ENCODE peak calls at places on chromosomes 13 and 19, in eight cellular contexts. K, X, U, W, G, T, I and H are unnamed samples. For H3K4me1 and H3K27me3, the result is how much of the 10 kb centered on the place peaks cover.

GRCh38 chr13:25046985-25047660 is 48.8 kb upstream of the PABPC3 start:
- DNase-seq in K (no peak), X (no peak), U (no peak), W (peak), G (no peak), T (no peak), I (no peak), H (no peak)

GRCh38 chr13:88063741-88064140 is 392.6 kb downstream of the SLITRK5 start:
- DNase-seq in K (no peak), X (no peak), U (no peak), W (no peak), G (no peak), T (no peak), I (no peak), H (no peak)

GRCh38 chr19:34282611-34283519 is 28.5 kb downstream of the GARRE1 start:
- DNase-seq in K (no peak), X (no peak), U (no peak), W (no peak), G (no peak), T (peak), I (no peak), H (no peak)

GRCh38 chr13:33911521-33911920 is 93.6 kb downstream of the RFC3 start:
- DNase-seq in K (no peak), X (no peak), U (no peak), W (no peak), G (no peak), T (no peak), I (no peak), H (no peak)

GRCh38 chr19:15417699-15418098 is 1.1 kb downstream of the AKAP8L start:
- DNase-seq in K (peak), X (peak), U (peak), W (no peak), G (no peak), T (no peak), I (no peak), H (no peak)

GRCh38 chr13:28659611-28659970 is 661 bp downstream of the POMP start:
- DNase-seq in K (no peak), X (no peak), U (no peak), W (no peak), G (no peak), T (no peak), I (no peak), H (no peak)

GRCh38 chr13:81116461-81117282 is 775.7 kb upstream of the SPRY2 start:
- DNase-seq in K (no peak), X (no peak), U (no peak), W (no peak), G (no peak), T (no peak), I (no peak), H (no peak)

GRCh38 chr13:40169476-40169875 is 497.0 kb downstream of the FOXO1 start:
- DNase-seq in K (no peak), X (no peak), U (no peak), W (no peak), G (no peak), T (no peak), I (no peak), H (no peak)

GRCh38 chr19:16581145-16581970 is 9.1 kb upstream of the SLC35E1 start:
- DNase-seq in K (peak), X (no peak), U (no peak), W (no peak), G (peak), T (no peak), I (no peak), H (no peak)

GRCh38 chr13:83825676-83826075 is 56.6 kb downstream of the SLITRK1 start:
- DNase-seq in K (no peak), X (no peak), U (no peak), W (no peak), G (no peak), T (no peak), I (no peak), H (no peak)

GRCh38 chr19:55165952-55166529 is 372 bp downstream of the DNAAF3 start:
- DNase-seq in K (peak), X (peak), U (peak), W (peak), G (peak), T (peak), I (no peak), H (peak)

GRCh38 chr19:33499248-33499647 is 22.3 kb downstream of the PEPD start:
- DNase-seq in K (no peak), X (no peak), U (peak), W (no peak), G (no peak), T (no peak), I (peak), H (no peak)

GRCh38 chr19:44621367-44621766 is 8.0 kb downstream of the IGSF23 start:
- DNase-seq in K (no peak), X (no peak), U (no peak), W (no peak), G (no peak), T (no peak), I (no peak), H (no peak)

GRCh38 chr13:59823495-59823894 is 340.2 kb downstream of the DIAPH3 start:
- DNase-seq in K (no peak), X (no peak), U (no peak), W (no peak), G (no peak), T (no peak), I (no peak), H (no peak)

GRCh38 chr19:12841094-12841493 is 2.8 kb downstream of the MAST1 start:
- DNase-seq in K (peak), X (no peak), U (no peak), W (peak), G (no peak), T (no peak), I (peak), H (peak)

GRCh38 chr19:32676895-32677359 is 1.3 kb downstream of the RGS9BP start:
- DNase-seq in K (no peak), X (no peak), U (no peak), W (peak), G (peak), T (no peak), I (no peak), H (no peak)

GRCh38 chr13:41827507-41828213 is 133.2 kb downstream of the VWA8 start:
- DNase-seq in K (no peak), X (peak), U (no peak), W (no peak), G (no peak), T (no peak), I (no peak), H (no peak)

GRCh38 chr13:43379738-43380137 is 356.4 kb downstream of the DNAJC15 start:
- DNase-seq in K (no peak), X (no peak), U (no peak), W (no peak), G (no peak), T (no peak), I (no peak), H (no peak)

DNA sequence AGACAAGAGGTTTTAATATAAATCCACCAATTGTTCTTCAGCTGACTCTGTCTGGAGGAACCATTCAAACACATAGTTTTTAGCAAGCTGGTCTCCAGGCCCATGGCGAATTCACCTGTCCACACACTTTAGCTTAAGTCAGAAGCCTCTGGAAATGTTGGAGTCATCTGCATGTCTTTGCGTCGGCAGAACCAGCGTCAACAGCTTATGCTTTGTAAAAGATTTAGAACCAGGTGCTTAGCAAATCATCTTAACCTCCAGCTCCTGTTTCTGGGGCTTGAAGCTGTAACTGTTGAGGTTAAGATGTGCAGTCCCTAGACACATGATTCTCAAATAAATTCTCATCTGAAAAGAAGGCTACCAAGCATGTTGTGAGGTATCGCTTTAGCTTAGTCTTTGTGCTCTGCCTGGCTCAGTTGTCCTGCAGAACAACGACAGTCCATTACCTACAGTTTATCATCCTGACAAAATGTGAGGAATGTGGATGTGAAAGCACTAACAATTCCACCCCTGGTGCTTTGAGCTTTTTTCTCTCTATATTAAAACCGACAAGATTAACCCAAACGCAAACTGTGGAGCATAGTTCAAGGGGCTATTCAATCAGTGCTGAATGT is 4.4 kb downstream of the EFNB2 start:
- DNase-seq in K (no peak), X (peak), U (no peak), W (no peak), G (no peak), T (no peak), I (no peak), H (no peak)
- H3K4me1 ChIP-seq in K (under half), X (under half), U (under half), W (under half), G (under half), T (under half), I (under half), H (under half)

GRCh38 chr19:50780753-50781480 is 9.3 kb upstream of the ACP4 start:
- DNase-seq in K (no peak), X (no peak), U (no peak), W (no peak), G (no peak), T (no peak), I (no peak), H (no peak)
- H3K27me3 ChIP-seq in K (under half), X (under half), U (under half), W (under half), G (under half), T (half or more), I (half or more), H (half or more)

DNA sequence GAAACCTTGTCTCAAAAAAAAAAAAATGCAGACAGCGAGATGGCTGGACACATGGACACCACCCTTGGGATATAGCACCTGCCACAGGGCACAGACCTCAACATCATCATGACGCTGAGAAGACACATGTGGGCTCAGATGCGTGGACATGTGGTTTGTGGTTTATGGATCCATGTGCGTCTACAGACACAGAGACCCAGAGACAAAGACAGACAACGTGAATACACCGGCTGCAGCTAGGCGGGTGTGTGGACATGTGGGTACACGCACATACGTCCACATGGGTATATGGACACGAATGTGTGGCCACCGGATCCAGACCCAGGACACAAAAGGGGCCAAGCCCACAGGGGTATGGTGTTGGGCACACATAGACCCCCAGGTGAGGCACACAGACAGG is 1.3 kb downstream of the TNFSF14 start:
- DNase-seq in K (no peak), X (no peak), U (no peak), W (no peak), G (no peak), T (no peak), I (no peak), H (no peak)
- H3K4me3 ChIP-seq in K (no peak), X (no peak), U (no peak), W (no peak), G (no peak), T (peak), I (peak), H (no peak)

DNA sequence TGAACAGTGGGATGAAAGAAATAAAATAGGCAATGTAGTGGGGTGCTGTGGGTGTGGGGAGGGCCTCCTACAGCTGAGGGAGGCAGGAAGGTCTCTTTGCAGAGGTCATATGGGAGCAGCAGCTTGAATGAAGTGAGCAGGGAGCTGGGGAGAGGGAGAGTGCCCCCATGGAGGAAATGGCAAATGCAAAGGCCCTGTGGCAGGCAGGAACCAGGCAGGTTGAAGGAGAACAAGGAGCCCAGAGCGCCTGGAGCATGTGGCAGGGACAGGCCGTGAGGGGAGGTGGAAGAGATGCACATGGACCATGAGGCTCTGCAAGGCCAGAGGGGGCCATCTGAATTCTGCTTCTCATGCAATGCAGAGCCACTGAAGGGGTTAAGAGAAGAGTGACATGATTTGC is 191.8 kb downstream of the URI1 start:
- DNase-seq in K (no peak), X (no peak), U (no peak), W (no peak), G (no peak), T (no peak), I (no peak), H (no peak)
- H3K4me1 ChIP-seq in K (under half), X (under half), U (under half), W (under half), G (under half), T (under half), I (under half), H (under half)

DNA sequence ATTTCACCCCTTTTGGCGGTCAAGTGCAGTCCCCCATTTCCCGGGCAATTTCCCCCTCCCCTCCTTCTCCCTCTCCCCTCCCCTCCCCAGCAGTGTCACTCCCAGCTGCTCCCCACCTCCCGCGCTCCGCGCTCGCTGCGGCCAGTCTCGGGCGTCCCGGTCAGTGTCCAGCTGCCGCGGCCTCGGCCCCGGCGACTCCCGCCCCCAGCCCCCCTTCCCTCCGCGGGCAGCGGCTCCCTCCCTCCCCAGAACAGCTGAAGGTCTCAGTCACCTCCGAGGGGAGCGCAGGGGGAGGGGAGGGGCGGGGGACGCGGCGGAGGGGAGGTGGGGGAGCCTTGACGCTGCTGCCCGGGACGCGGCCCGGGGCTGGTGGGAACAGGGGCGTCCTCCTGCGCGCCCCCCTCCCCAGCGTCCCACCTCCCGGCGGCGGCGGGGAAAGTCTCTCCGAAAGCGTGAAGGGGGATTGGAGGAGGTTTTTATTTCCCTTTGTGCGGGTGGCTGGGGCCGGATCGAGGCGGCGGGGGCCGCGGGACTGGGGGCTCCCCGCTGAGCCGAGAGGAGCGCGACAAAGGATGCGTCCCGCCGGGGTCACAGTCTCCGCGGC is at the start of gene SHD:
- DNase-seq in K (no peak), X (no peak), U (no peak), W (no peak), G (no peak), T (no peak), I (no peak), H (peak)
- H3K27me3 ChIP-seq in K (under half), X (half or more), U (under half), W (under half), G (under half), T (half or more), I (half or more), H (under half)

DNA sequence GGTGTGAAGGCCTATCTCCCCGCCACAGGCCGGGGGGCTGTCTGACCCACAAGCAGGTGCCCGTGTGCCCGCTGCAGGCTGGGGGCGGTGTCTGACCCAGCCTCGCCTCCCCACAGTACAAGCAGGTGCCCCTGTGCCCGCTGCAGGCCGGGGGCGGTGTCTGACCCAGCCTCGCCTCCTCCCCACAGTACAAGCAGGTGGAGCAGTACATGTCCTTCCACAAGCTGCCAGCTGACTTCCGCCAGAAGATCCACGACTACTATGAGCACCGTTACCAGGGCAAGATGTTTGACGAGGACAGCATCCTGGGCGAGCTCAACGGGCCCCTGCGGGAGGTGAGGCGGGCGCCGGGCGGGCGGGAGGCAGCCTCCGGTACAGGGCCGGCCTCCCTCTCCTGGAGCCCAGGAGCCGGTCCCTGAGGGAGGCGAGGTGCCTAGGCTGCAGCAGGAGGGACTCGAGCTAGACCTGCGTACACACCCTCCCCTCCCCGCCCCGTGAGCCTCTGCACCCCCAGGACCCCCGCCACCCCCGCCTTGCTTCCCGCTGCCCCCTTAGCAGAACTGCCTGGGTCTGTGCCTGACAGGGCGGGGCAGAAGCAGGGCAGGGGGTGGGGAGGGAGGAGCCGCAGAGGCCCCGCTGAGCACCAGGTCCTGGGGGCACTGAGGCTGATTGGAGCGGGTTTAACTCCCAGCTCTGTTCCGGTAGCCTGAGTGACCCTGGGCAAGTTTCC is 20.6 kb downstream of the HCN2 start:
- DNase-seq in K (no peak), X (no peak), U (peak), W (no peak), G (no peak), T (peak), I (no peak), H (no peak)
- H3K4me3 ChIP-seq in K (no peak), X (no peak), U (no peak), W (no peak), G (peak), T (peak), I (peak), H (peak)

DNA sequence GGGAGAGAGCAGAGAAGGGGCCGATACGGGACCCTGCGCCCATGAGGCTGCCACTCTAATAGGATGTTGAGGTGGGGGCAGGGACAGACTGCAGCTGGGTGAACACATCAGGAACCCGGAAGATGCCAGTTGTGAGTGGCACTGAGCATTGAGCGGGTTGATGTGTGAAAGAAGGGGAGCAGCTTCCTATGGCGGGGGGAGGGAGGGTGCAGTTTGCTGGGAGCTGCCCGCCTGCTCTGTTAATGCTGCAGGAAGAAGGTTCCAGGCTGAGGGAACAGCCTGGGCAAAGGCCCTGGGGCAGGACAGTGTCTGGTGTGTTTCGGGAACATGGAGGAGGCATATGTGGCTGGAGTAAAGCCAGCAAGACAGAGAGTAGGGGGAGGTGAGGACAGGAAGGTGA is 29.8 kb downstream of the DNM2 start:
- DNase-seq in K (no peak), X (no peak), U (no peak), W (no peak), G (no peak), T (no peak), I (no peak), H (no peak)
- H3K4me1 ChIP-seq in K (half or more), X (under half), U (half or more), W (under half), G (under half), T (half or more), I (half or more), H (under half)

DNA sequence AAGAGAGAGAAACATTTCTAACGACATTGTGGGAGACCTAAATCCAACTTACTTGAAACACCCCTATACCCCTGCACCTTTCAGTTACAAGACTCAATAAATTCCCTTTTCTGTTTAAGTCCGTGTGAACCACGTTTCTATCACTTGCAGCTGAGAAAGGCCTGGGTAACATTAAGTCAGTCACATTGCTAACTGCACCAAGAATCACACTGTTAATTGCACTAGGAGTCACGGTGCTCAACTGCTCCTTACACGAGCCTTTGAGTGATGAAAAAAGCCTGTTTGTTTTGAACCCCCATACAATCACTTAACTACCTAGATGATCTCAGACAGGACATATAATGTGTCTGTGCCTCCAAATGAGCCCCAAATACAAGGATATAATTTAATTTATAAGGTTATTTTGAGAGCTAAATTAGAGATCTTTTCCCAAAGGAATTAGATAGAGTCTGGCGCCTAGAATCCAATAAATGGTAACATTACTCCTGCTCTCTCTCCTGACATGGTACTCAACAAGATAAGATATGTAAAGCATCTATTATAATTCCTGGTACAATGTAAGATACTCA is 84.1 kb downstream of the MIPEP start:
- DNase-seq in K (no peak), X (no peak), U (no peak), W (no peak), G (no peak), T (no peak), I (no peak), H (no peak)
- H3K27me3 ChIP-seq in K (under half), X (under half), U (under half), W (under half), G (under half), T (under half), I (under half), H (under half)

GRCh38 chr13:101915333-101915732 is 462.9 kb downstream of the ITGBL1 start:
- DNase-seq in K (no peak), X (no peak), U (no peak), W (no peak), G (no peak), T (no peak), I (no peak), H (no peak)

GRCh38 chr13:101916758-101917474 is 464.4 kb downstream of the ITGBL1 start:
- DNase-seq in K (no peak), X (no peak), U (no peak), W (no peak), G (no peak), T (no peak), I (no peak), H (peak)

GRCh38 chr13:101915755-101916107 is 463.3 kb downstream of the ITGBL1 start:
- DNase-seq in K (no peak), X (no peak), U (no peak), W (no peak), G (no peak), T (no peak), I (no peak), H (no peak)

GRCh38 chr13:101917475-101917810 is 465.0 kb downstream of the ITGBL1 start:
- DNase-seq in K (no peak), X (no peak), U (no peak), W (no peak), G (no peak), T (no peak), I (no peak), H (peak)

GRCh38 chr13:101916108-101916757 is 463.8 kb downstream of the ITGBL1 start:
- DNase-seq in K (peak), X (no peak), U (peak), W (peak), G (peak), T (no peak), I (no peak), H (peak)
- H3K4me3 ChIP-seq in K (no peak), X (no peak), U (peak), W (peak), G (peak), T (peak), I (peak), H (peak)